ENCODE peak calls at places on chromosomes 13 and 19, in six cellular contexts. V is central memory CD4-positive, alpha-beta T cell; C is activated B cell treated with CpG ODN at 0.5 μM for 24 hours; U is hippocampal formation; Q is adrenal gland; W is AG04449. A is an unnamed sample.

GRCh38 chr13:106088094-106088493 is 447.4 kb downstream of the EFNB2 start:
- DNase-seq in V (no peak), C (no peak), U (no peak), Q (no peak), W (no peak), A (no peak)

GRCh38 chr13:82330499-82330898 is 1551.8 kb downstream of the SLITRK1 start:
- DNase-seq in V (no peak), C (no peak), U (no peak), Q (no peak), W (no peak), A (no peak)

GRCh38 chr19:11164879-11165406 is 9.4 kb upstream of the SPC24 start:
- DNase-seq in V (no peak), C (no peak), U (peak; percentile 61), Q (peak; percentile 76), W (no peak), A (no peak)

GRCh38 chr19:40556953-40557530 is 19.6 kb upstream of the SHKBP1 start:
- DNase-seq in V (no peak), C (no peak), U (no peak), Q (no peak), W (no peak), A (no peak)

GRCh38 chr19:48645652-48646191 is at the start of gene CA11:
- DNase-seq in V (no peak), C (no peak), U (no peak), Q (no peak), W (no peak), A (no peak)

GRCh38 chr19:23093832-23094231 is 23.0 kb upstream of the ZNF730 start:
- DNase-seq in V (no peak), C (no peak), U (no peak), Q (no peak), W (no peak), A (no peak)

GRCh38 chr19:15129856-15130580 is 22.8 kb downstream of the SYDE1 start:
- DNase-seq in V (peak; percentile 30), C (no peak), U (no peak), Q (no peak), W (no peak), A (peak; percentile 48)

GRCh38 chr13:104592127-104592526 is 1525.9 kb upstream of the SLC10A2 start:
- DNase-seq in V (no peak), C (no peak), U (no peak), Q (no peak), W (no peak), A (no peak)

GRCh38 chr19:56350416-56351045 is 35.9 kb upstream of the ZSCAN5A start:
- DNase-seq in V (peak; percentile 36), C (no peak), U (no peak), Q (peak; percentile 72), W (no peak), A (peak; percentile 53)

GRCh38 chr13:45627656-45628055 is 12.1 kb upstream of the ERICH6B start:
- DNase-seq in V (no peak), C (no peak), U (no peak), Q (no peak), W (no peak), A (no peak)

GRCh38 chr13:29969286-29969685 is 118.9 kb upstream of the UBL3 start:
- DNase-seq in V (no peak), C (no peak), U (no peak), Q (no peak), W (peak; percentile 59), A (no peak)

GRCh38 chr19:6639439-6639838 is 30.5 kb downstream of the TNFSF14 start:
- DNase-seq in V (no peak), C (no peak), U (no peak), Q (no peak), W (no peak), A (no peak)

GRCh38 chr19:10408511-10409291 is 5.4 kb upstream of the CDC37 start:
- DNase-seq in V (peak; percentile 65), C (peak; percentile 48), U (no peak), Q (peak; percentile 68), W (no peak), A (no peak)

GRCh38 chr19:39631178-39631577 is 24.5 kb upstream of the LGALS16 start:
- DNase-seq in V (no peak), C (no peak), U (no peak), Q (no peak), W (no peak), A (no peak)

GRCh38 chr19:898663-899062 is 5.4 kb downstream of the RNU6-9 start:
- DNase-seq in V (no peak), C (no peak), U (no peak), Q (peak; percentile 78), W (no peak), A (peak; percentile 55)

GRCh38 chr19:16531380-16531669 is 10.9 kb downstream of the CHERP start:
- DNase-seq in V (no peak), C (no peak), U (no peak), Q (no peak), W (no peak), A (no peak)

GRCh38 chr19:43463381-43464088 is 1.9 kb downstream of the LYPD3 start:
- DNase-seq in V (peak; percentile 98), C (peak; percentile 95), U (peak; percentile 62), Q (peak; percentile 98), W (no peak), A (peak; percentile 98)

GRCh38 chr13:51841732-51842131 is 3.2 kb downstream of the TMEM272 start:
- DNase-seq in V (no peak), C (no peak), U (no peak), Q (no peak), W (no peak), A (no peak)

GRCh38 chr19:55504981-55505380 is 16.7 kb downstream of the SSC5D start:
- DNase-seq in V (no peak), C (no peak), U (no peak), Q (no peak), W (no peak), A (no peak)

GRCh38 chr19:14433454-14434156 is 499 bp downstream of the PKN1 start:
- DNase-seq in V (peak; percentile 54), C (peak; percentile 45), U (no peak), Q (no peak), W (no peak), A (peak; percentile 50)

GRCh38 chr19:39223703-39224279 is 19.7 kb upstream of the SYCN start:
- DNase-seq in V (no peak), C (no peak), U (no peak), Q (no peak), W (no peak), A (no peak)

GRCh38 chr13:39684531-39685137 is 29.2 kb downstream of the COG6 start:
- DNase-seq in V (peak; percentile 24), C (no peak), U (peak; percentile 43), Q (no peak), W (peak; percentile 7), A (peak; percentile 29)

GRCh38 chr13:79483302-79483701 is 2.3 kb downstream of the NDFIP2 start:
- DNase-seq in V (no peak), C (no peak), U (no peak), Q (no peak), W (peak; percentile 93), A (no peak)